ENCODE peak calls at places on chromosomes 2 and 18, in six cellular contexts. E is dermis microvascular lymphatic vessel endothelial cell; Z is colonic mucosa; A is activated CD4-positive, alpha-beta T cell treated with anti-CD3 and anti-CD28 coated beads, Interleukin-2, amount 50 U/mL, for 1 hour; N is HTR-8/SVneo; T is cardiac septum. G is an unnamed sample.

GRCh38 chr2:99926986-99927385 is 215.4 kb downstream of the AFF3 start:
- DNase-seq in N (no peak), A (no peak), T (no peak), Z (no peak), E (no peak), G (no peak)

GRCh38 chr2:183868153-183868552 is 730.2 kb upstream of the ZNF804A start:
- DNase-seq in Z (no peak), E (no peak), T (no peak), A (no peak), N (peak; percentile 1), G (no peak)

GRCh38 chr18:58851874-58852273 is 12.8 kb upstream of the ZNF532 start:
- DNase-seq in A (no peak), E (no peak), N (no peak), Z (no peak), T (no peak), G (no peak)

GRCh38 chr2:238030422-238031155 is 30.2 kb upstream of the SCLY start:
- DNase-seq in T (no peak), N (no peak), Z (no peak), A (no peak), E (no peak), G (no peak)

GRCh38 chr18:48326901-48327675 is 82.1 kb downstream of the ZBTB7C start:
- DNase-seq in E (no peak), A (no peak), N (peak; percentile 26), T (no peak), Z (no peak), G (no peak)

GRCh38 chr18:41391616-41392610 is 563.1 kb upstream of the PIK3C3 start:
- DNase-seq in A (no peak), E (peak; percentile 17), N (peak; percentile 13), T (no peak), Z (peak; percentile 25), G (no peak)

GRCh38 chr2:177306550-177306949 is 42.0 kb upstream of the NFE2L2 start:
- DNase-seq in A (no peak), E (no peak), Z (no peak), T (no peak), N (no peak), G (no peak)

GRCh38 chr2:241659150-241659739 is 21.8 kb downstream of the ATG4B start:
- DNase-seq in Z (peak; percentile 74), N (peak; percentile 59), T (peak; percentile 74), A (peak; percentile 31), E (peak; percentile 52), G (no peak)

GRCh38 chr2:205889073-205889472 is 196.9 kb downstream of the INO80D start:
- DNase-seq in N (no peak), E (peak; percentile 27), Z (no peak), T (no peak), A (no peak), G (no peak)

GRCh38 chr2:43778233-43778632 is 4.4 kb downstream of the DYNC2LI1 start:
- DNase-seq in Z (no peak), E (no peak), N (no peak), T (no peak), A (no peak), G (no peak)

GRCh38 chr2:17636989-17637906 is 96.8 kb downstream of the VSNL1 start:
- DNase-seq in Z (no peak), E (no peak), A (no peak), T (no peak), N (no peak), G (no peak)

GRCh38 chr2:231810905-231811304 is 24.7 kb downstream of the COPS7B start:
- DNase-seq in A (no peak), E (no peak), Z (no peak), N (peak; percentile 37), T (no peak), G (no peak)

GRCh38 chr2:7377861-7378569 is 460.8 kb downstream of the RNF144A start:
- DNase-seq in T (no peak), Z (no peak), N (no peak), E (no peak), A (no peak), G (no peak)

GRCh38 chr18:47492691-47493090 is 241.2 kb upstream of the SKOR2 start:
- DNase-seq in E (no peak), T (no peak), A (no peak), Z (no peak), N (no peak), G (no peak)

GRCh38 chr18:55337908-55338521 is 250.0 kb downstream of the TCF4 start:
- DNase-seq in T (no peak), A (no peak), Z (no peak), N (no peak), E (peak; percentile 90), G (peak; percentile 65)

GRCh38 chr18:13137939-13138821 is 80.4 kb upstream of the LDLRAD4 start:
- DNase-seq in N (no peak), Z (peak; percentile 90), T (peak; percentile 81), A (peak; percentile 51), E (peak; percentile 51), G (no peak)

GRCh38 chr18:24538421-24539264 is 78.2 kb downstream of the HRH4 start:
- DNase-seq in A (no peak), T (no peak), E (no peak), N (no peak), Z (no peak), G (no peak)

GRCh38 chr2:102664439-102665042 is 45.2 kb downstream of the SLC9A2 start:
- DNase-seq in A (no peak), N (no peak), E (no peak), T (no peak), Z (peak; percentile 74), G (no peak)

GRCh38 chr2:15223887-15224286 is 337.2 kb downstream of the NBAS start:
- DNase-seq in A (no peak), N (peak; percentile 8), Z (no peak), E (peak; percentile 85), T (no peak), G (no peak)

GRCh38 chr18:63088262-63088661 is 231.3 kb downstream of the BCL2 start:
- DNase-seq in Z (no peak), T (no peak), N (no peak), A (no peak), E (no peak), G (no peak)